ENCODE peak calls at places on chromosome 21, in eight cellular contexts. X, A, O, Z, K, Q, D and P are unnamed samples.

GRCh38 chr21:36509966-36510742 is 30.2 kb upstream of the CLDN14 start:
- DNase-seq in X (no peak), A (peak; percentile 63), O (peak; percentile 82), Z (peak; percentile 77), K (no peak), Q (no peak), D (no peak), P (peak; percentile 95)

GRCh38 chr21:38596264-38597042 is 98.2 kb upstream of the ERG start:
- DNase-seq in X (no peak), A (no peak), O (no peak), Z (no peak), K (no peak), Q (no peak), D (peak; percentile 3), P (no peak)

GRCh38 chr21:37060296-37060695 is 12.6 kb downstream of the PIGP start:
- DNase-seq in X (peak; percentile 97), A (peak; percentile 56), O (peak; percentile 39), Z (peak; percentile 38), K (peak; percentile 81), Q (no peak), D (peak; percentile 99), P (peak; percentile 11)

GRCh38 chr21:14545906-14546480 is at the start of gene SAMSN1:
- DNase-seq in X (no peak), A (no peak), O (peak; percentile 19), Z (no peak), K (peak; percentile 57), Q (peak; percentile 76), D (no peak), P (no peak)

GRCh38 chr21:26154776-26155175 is 15.8 kb downstream of the APP start:
- DNase-seq in X (no peak), A (no peak), O (no peak), Z (no peak), K (no peak), Q (no peak), D (no peak), P (no peak)

GRCh38 chr21:18499761-18500376 is 96.3 kb upstream of the TMPRSS15 start:
- DNase-seq in X (peak; percentile 1), A (no peak), O (peak; percentile 8), Z (peak; percentile 34), K (peak; percentile 56), Q (peak; percentile 38), D (peak; percentile 65), P (peak; percentile 7)

GRCh38 chr21:37370152-37371040 is 3.8 kb downstream of the DYRK1A start:
- DNase-seq in X (peak; percentile 42), A (no peak), O (no peak), Z (no peak), K (peak; percentile 79), Q (no peak), D (peak; percentile 70), P (no peak)

GRCh38 chr21:36209626-36210171 is 53.1 kb downstream of the DOP1B start:
- DNase-seq in X (peak; percentile 68), A (peak; percentile 55), O (peak; percentile 59), Z (peak; percentile 71), K (peak; percentile 86), Q (peak; percentile 50), D (peak; percentile 79), P (peak; percentile 69)

GRCh38 chr21:29504751-29505321 is 206.1 kb downstream of the BACH1 start:
- DNase-seq in X (peak; percentile 68), A (peak; percentile 5), O (no peak), Z (no peak), K (peak; percentile 25), Q (no peak), D (peak; percentile 68), P (no peak)

GRCh38 chr21:40841524-40842196 is 5.3 kb downstream of the DSCAM start:
- DNase-seq in X (peak; percentile 24), A (no peak), O (no peak), Z (peak; percentile 62), K (no peak), Q (no peak), D (peak; percentile 30), P (peak; percentile 44)

GRCh38 chr21:28391938-28392337 is 600.7 kb downstream of the LTN1 start:
- DNase-seq in X (no peak), A (no peak), O (no peak), Z (no peak), K (no peak), Q (no peak), D (no peak), P (no peak)

GRCh38 chr21:38165466-38166213 is 91.2 kb upstream of the KCNJ15 start:
- DNase-seq in X (no peak), A (no peak), O (no peak), Z (no peak), K (no peak), Q (no peak), D (peak; percentile 48), P (no peak)

GRCh38 chr21:25934771-25935224 is 200.0 kb downstream of the GABPA start:
- DNase-seq in X (peak; percentile 92), A (peak; percentile 68), O (peak; percentile 61), Z (peak; percentile 88), K (peak; percentile 96), Q (no peak), D (peak; percentile 96), P (peak; percentile 25)

GRCh38 chr21:37563641-37564340 is 197.2 kb downstream of the DYRK1A start:
- DNase-seq in X (peak; percentile 90), A (peak; percentile 92), O (peak; percentile 92), Z (peak; percentile 93), K (peak; percentile 94), Q (peak; percentile 93), D (peak; percentile 95), P (peak; percentile 96)

GRCh38 chr21:26495283-26495849 is 77.7 kb downstream of the CYYR1 start:
- DNase-seq in X (no peak), A (no peak), O (no peak), Z (no peak), K (no peak), Q (no peak), D (no peak), P (no peak)

GRCh38 chr21:15732290-15732995 is 2.7 kb downstream of the USP25 start:
- DNase-seq in X (no peak), A (peak; percentile 34), O (no peak), Z (no peak), K (peak; percentile 64), Q (no peak), D (peak; percentile 58), P (peak; percentile 32)

GRCh38 chr21:39125752-39126485 is 57.3 kb downstream of the PSMG1 start:
- DNase-seq in X (peak; percentile 64), A (peak; percentile 64), O (peak; percentile 44), Z (peak; percentile 45), K (peak; percentile 78), Q (no peak), D (peak; percentile 72), P (peak; percentile 61)

GRCh38 chr21:39047046-39047445 is 136.2 kb downstream of the PSMG1 start:
- DNase-seq in X (no peak), A (no peak), O (no peak), Z (no peak), K (no peak), Q (no peak), D (no peak), P (no peak)

GRCh38 chr21:41973861-41974751 is 20.3 kb upstream of the C2CD2 start:
- DNase-seq in X (no peak), A (no peak), O (no peak), Z (peak; percentile 5), K (peak; percentile 19), Q (no peak), D (no peak), P (no peak)
- TF ChIP-seq CTCF in X (peak; percentile 54), A (no peak), O (no peak), Z (no peak), K (no peak), Q (no peak), D (no peak), P (no peak)

GRCh38 chr21:31666445-31667010 is 7.0 kb downstream of the SOD1 start:
- DNase-seq in X (no peak), A (no peak), O (no peak), Z (no peak), K (no peak), Q (no peak), D (no peak), P (no peak)
- TF ChIP-seq CTCF in X (no peak), A (no peak), O (no peak), Z (no peak), K (no peak), Q (no peak), D (no peak), P (no peak)

DNA sequence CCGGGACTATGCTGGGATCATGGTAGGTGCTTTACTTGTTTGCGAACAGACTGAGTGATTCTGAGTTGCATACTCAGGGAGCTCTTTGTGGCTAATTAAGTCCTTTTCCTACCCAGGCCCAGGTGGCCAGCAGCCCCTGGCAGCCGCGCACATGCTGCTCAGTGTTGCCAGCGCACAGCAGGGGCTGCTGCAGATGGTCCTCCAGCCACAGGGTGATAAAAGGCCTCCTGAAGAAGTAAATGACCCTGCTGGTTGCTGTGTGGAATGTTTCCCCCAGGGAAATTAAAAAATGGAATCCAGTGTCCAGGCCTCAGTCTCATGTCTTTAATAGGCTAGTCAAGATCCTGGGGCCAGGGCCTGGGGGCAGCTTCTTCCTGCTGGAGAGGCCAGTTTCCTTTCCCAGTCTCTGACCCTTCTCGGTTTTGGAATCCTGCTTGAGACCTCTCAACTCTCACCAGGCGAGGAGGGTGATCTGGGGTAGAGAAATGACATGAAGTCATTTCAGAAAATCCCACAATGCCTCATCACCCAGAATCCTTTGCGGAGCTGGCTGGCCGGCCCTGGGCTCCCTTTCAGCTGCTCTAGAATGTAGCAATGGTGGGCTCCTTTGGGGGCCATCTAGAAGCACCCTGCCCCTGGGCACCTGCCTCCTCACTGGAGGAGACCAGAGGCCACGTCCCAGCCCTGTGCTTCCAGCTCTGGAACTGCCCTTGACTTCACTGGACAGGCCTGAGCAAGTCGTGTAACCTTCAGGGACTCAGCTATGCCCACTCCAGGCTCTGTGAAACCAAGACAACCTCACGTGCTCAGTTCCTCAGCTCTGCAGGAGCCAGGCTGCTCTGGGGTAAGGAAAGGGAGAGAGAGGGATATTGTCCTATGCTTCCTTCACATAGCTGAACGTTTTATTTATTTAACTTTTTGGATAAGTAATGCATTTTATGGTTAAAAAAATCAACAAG is 131.4 kb downstream of the MRPS6 start:
- DNase-seq in X (no peak), A (no peak), O (no peak), Z (no peak), K (no peak), Q (no peak), D (peak; percentile 35), P (peak; percentile 90)
- TF ChIP-seq CTCF in X (no peak), A (no peak), O (no peak), Z (no peak), K (no peak), Q (no peak), D (no peak), P (no peak)

DNA sequence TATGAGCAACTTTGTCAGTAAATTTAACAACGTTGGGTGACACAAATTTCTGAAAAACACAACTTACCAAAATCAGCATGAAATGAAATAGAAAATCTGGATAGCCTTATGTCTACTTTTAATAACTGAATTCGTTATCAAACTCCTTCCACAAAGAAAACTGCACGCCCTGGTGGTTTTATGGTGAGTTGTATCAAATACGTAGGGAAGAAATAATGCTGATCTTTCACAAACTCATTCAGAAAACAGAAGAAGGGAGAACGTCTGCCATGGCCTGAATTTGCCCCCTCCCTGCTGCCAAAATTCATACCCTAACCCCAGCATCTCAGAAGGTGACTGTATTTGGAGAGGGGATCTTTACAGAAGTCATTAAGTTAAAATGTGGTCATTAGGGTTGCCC is 50.0 kb upstream of the COL18A1 start:
- DNase-seq in X (no peak), A (no peak), O (no peak), Z (no peak), K (no peak), Q (no peak), D (no peak), P (no peak)
- TF ChIP-seq CTCF in X (peak; percentile 17), A (no peak), O (no peak), Z (no peak), K (no peak), Q (no peak), D (no peak), P (no peak)